ENCODE peak calls at places on chromosomes 16 and 17, in six cellular contexts. H is osteoblast, Z is breast epithelium, Q is PC-3, F is ascending aorta, E is neural progenitor cell. R is an unnamed sample.
A peak's percentile ranks its signal among the peaks of the same experiment; 100 is the strongest.

GRCh38 chr16:73176577-73177013 is 128.7 kb upstream of the ZFHX3 start:
- DNase-seq in H (peak; percentile 89), Z (no peak), Q (peak; percentile 65), F (peak; percentile 75), E (peak; percentile 27), R (no peak)

GRCh38 chr17:82055965-82056728 is 4.4 kb downstream of the GPS1 start:
- DNase-seq in H (peak; percentile 90), Z (no peak), Q (no peak), F (no peak), E (no peak), R (no peak)

GRCh38 chr16:89277641-89278341 is 60.3 kb downstream of the ZNF778 start:
- DNase-seq in H (no peak), Z (no peak), Q (no peak), F (no peak), E (no peak), R (no peak)

GRCh38 chr16:81189100-81189664 is 49.3 kb upstream of the BCO1 start:
- DNase-seq in H (peak; percentile 87), Z (peak; percentile 47), Q (no peak), F (peak; percentile 83), E (no peak), R (peak; percentile 55)

GRCh38 chr17:61947367-61948078 is 19.7 kb upstream of the INTS2 start:
- DNase-seq in H (no peak), Z (no peak), Q (peak; percentile 35), F (no peak), E (no peak), R (no peak)

GRCh38 chr17:34637548-34638525 is 58.5 kb downstream of the TMEM132E start:
- DNase-seq in H (peak; percentile 97), Z (peak; percentile 52), Q (peak; percentile 57), F (peak; percentile 68), E (peak; percentile 94), R (peak; percentile 93)

GRCh38 chr16:5430598-5430997 is 333.0 kb upstream of the EEF2KMT start:
- DNase-seq in H (no peak), Z (no peak), Q (no peak), F (no peak), E (no peak), R (no peak)

GRCh38 chr17:80203448-80204092 is 16.6 kb downstream of the SGSH start:
- DNase-seq in H (no peak), Z (no peak), Q (no peak), F (no peak), E (no peak), R (no peak)

GRCh38 chr16:70709961-70710360 is 24.1 kb upstream of the MTSS2 start:
- DNase-seq in H (no peak), Z (no peak), Q (no peak), F (no peak), E (no peak), R (no peak)

GRCh38 chr17:82781894-82782274 is 30.0 kb downstream of the TBCD start:
- DNase-seq in H (peak; percentile 99), Z (peak; percentile 59), Q (peak; percentile 81), F (peak; percentile 86), E (peak; percentile 84), R (peak; percentile 85)

GRCh38 chr16:31487720-31488629 is 5.1 kb downstream of the SLC5A2 start:
- DNase-seq in H (peak; percentile 91), Z (no peak), Q (peak; percentile 60), F (no peak), E (peak; percentile 76), R (peak; percentile 54)

GRCh38 chr17:77229786-77230435 is 89.1 kb downstream of the SEC14L1 start:
- DNase-seq in H (peak; percentile 23), Z (no peak), Q (no peak), F (no peak), E (no peak), R (no peak)

GRCh38 chr16:10577305-10578202 is 2.8 kb downstream of the EMP2 start:
- DNase-seq in H (peak; percentile 85), Z (no peak), Q (peak; percentile 41), F (no peak), E (peak; percentile 45), R (no peak)

GRCh38 chr17:80948961-80949450 is 42.6 kb upstream of the CHMP6 start:
- DNase-seq in H (peak; percentile 45), Z (no peak), Q (no peak), F (peak; percentile 62), E (no peak), R (no peak)

GRCh38 chr16:89315791-89316581 is 98.5 kb downstream of the ZNF778 start:
- DNase-seq in H (peak; percentile 98), Z (no peak), Q (peak; percentile 89), F (no peak), E (no peak), R (peak; percentile 37)

GRCh38 chr17:77280304-77280910 is 139.6 kb downstream of the SEC14L1 start:
- DNase-seq in H (peak; percentile 96), Z (no peak), Q (peak; percentile 96), F (no peak), E (no peak), R (no peak)

GRCh38 chr17:30236297-30236624 is 764 bp upstream of the SLC6A4 start:
- DNase-seq in H (no peak), Z (no peak), Q (no peak), F (peak; percentile 11), E (no peak), R (no peak)

GRCh38 chr17:63740464-63741181 is 976 bp downstream of the STRADA start:
- DNase-seq in H (peak; percentile 45), Z (no peak), Q (peak; percentile 51), F (no peak), E (no peak), R (no peak)

GRCh38 chr17:67829331-67829730 is 4.0 kb downstream of the BPTF start:
- DNase-seq in H (peak; percentile 63), Z (no peak), Q (peak; percentile 63), F (no peak), E (peak; percentile 9), R (no peak)

GRCh38 chr16:84907575-84907974 is 87.8 kb downstream of the CRISPLD2 start:
- DNase-seq in H (peak; percentile 85), Z (peak; percentile 68), Q (no peak), F (no peak), E (no peak), R (no peak)

GRCh38 chr17:7559307-7560171 is 989 bp downstream of the TNFSF13 start:
- DNase-seq in H (no peak), Z (peak; percentile 49), Q (no peak), F (no peak), E (no peak), R (no peak)

GRCh38 chr17:33290156-33290697 is 2.9 kb downstream of the ASIC2 start:
- DNase-seq in H (no peak), Z (no peak), Q (no peak), F (no peak), E (no peak), R (no peak)

GRCh38 chr17:33287096-33287495 is 6.0 kb downstream of the ASIC2 start:
- DNase-seq in H (no peak), Z (no peak), Q (no peak), F (no peak), E (no peak), R (no peak)

GRCh38 chr17:33292184-33292980 is 713 bp downstream of the ASIC2 start:
- DNase-seq in H (no peak), Z (no peak), Q (no peak), F (no peak), E (peak; percentile 79), R (peak; percentile 52)

GRCh38 chr17:33291248-33292183 is 1.6 kb downstream of the ASIC2 start:
- DNase-seq in H (no peak), Z (no peak), Q (no peak), F (no peak), E (peak; percentile 77), R (peak; percentile 30)

DNA sequence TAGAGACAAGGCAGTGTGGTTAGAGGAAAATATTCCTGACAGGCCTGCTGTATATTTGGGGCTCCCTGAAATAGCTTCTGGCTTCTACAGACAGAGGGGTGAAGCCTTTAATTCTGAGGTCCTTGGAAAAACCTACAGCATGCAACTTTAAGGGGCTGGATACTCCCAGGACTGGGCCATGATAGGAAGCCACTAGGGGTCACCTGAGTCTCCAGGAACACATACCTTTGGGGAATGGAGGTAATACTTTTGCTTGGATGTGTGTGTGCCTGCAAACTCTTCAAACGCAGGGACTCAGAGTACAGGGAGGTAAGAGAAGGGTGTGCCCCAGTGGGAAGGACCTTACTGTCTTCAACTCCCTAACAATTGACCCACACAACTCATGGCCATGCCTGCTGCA is 4.1 kb downstream of the ASIC2 start:
- DNase-seq in H (no peak), Z (no peak), Q (no peak), F (no peak), E (no peak), R (no peak)
- TF ChIP-seq CTCF in H (no peak), Z (no peak), Q (no peak), F (no peak), E (no peak), R (peak; percentile 11)

DNA sequence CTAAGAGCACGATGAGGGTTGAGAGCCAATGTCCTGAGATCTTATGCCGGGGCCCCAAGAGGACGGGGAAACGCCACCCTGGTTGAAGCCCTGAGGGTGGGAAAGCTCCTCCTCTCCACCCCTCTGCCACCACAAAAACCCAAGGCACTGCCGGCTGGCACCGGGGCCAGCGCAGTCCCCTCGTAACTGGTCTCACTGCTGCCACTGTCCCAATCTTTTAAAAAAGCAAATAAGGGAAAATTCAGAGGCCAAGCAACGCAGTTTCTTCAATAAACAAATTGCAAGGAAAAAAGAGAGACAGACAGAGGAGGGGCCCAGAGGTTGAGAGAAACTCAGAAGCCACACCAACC is 6.7 kb downstream of the GRIN2C start:
- DNase-seq in H (no peak), Z (no peak), Q (no peak), F (no peak), E (no peak), R (no peak)
- H3K4me3 ChIP-seq in H (no peak overlapping the region), Z (peak overlapping the region; percentile 24), Q (no peak overlapping the region), F (no peak overlapping the region), E (peak overlapping the region; percentile 48), R (no peak overlapping the region)

GRCh38 chr17:4903051-4903818 is at the start of gene CHRNE:
- DNase-seq in H (peak; percentile 85), Z (peak; percentile 87), Q (peak; percentile 84), F (peak; percentile 90), E (peak; percentile 87), R (peak; percentile 68)

GRCh38 chr17:4900231-4901107 is 1.1 kb downstream of the C17orf107 start:
- DNase-seq in H (peak; percentile 80), Z (no peak), Q (no peak), F (peak; percentile 76), E (peak; percentile 70), R (no peak)

GRCh38 chr17:4902540-4902939 is 358 bp downstream of the CHRNE start:
- DNase-seq in H (peak; percentile 68), Z (no peak), Q (no peak), F (no peak), E (no peak), R (no peak)

GRCh38 chr17:4901108-4901647 is 1.7 kb downstream of the CHRNE start:
- DNase-seq in H (peak; percentile 55), Z (no peak), Q (no peak), F (no peak), E (no peak), R (no peak)

GRCh38 chr17:4901648-4902344 is 1.1 kb downstream of the CHRNE start:
- DNase-seq in H (peak; percentile 90), Z (no peak), Q (no peak), F (no peak), E (no peak), R (no peak)
- H3K4me1 ChIP-seq in H (peaks cover 17% of the 10 kb centered on the region), Z (peaks cover 3% of the 10 kb centered on the region), Q (peaks cover 10% of the 10 kb centered on the region), F (peaks cover 5% of the 10 kb centered on the region), E (no peaks in the 10 kb centered on the region), R (no peaks in the 10 kb centered on the region)

GRCh38 chr17:40718904-40719303 is 15.4 kb upstream of the KRT24 start:
- DNase-seq in H (no peak), Z (no peak), Q (peak; percentile 24), F (no peak), E (no peak), R (no peak)
- TF ChIP-seq CTCF in H (no peak), Z (no peak), Q (no peak), F (no peak), E (no peak), R (no peak)